ENCODE peak calls at places on chromosome 4, in eight cellular contexts. V, T, N, W, H, I, D and K are unnamed samples.

GRCh38 chr4:138897818-138898226 is 117.8 kb upstream of the NOCT start:
- DNase-seq in V (no peak), T (peak; percentile 50), N (no peak), W (peak; percentile 32), H (no peak), I (no peak), D (no peak), K (peak; percentile 72)

GRCh38 chr4:16607241-16607640 is 291.2 kb downstream of the LDB2 start:
- DNase-seq in V (no peak), T (no peak), N (no peak), W (no peak), H (no peak), I (no peak), D (no peak), K (no peak)

GRCh38 chr4:66575024-66575696 is 904.9 kb upstream of the EPHA5 start:
- DNase-seq in V (no peak), T (peak; percentile 96), N (no peak), W (peak; percentile 4), H (no peak), I (no peak), D (no peak), K (no peak)

GRCh38 chr4:11074581-11075241 is 354.0 kb downstream of the HS3ST1 start:
- DNase-seq in V (no peak), T (no peak), N (no peak), W (no peak), H (no peak), I (no peak), D (no peak), K (no peak)

GRCh38 chr4:175536852-175537453 is 275.1 kb downstream of the GPM6A start:
- DNase-seq in V (no peak), T (peak; percentile 72), N (no peak), W (peak; percentile 1), H (no peak), I (no peak), D (no peak), K (no peak)

GRCh38 chr4:188032583-188032982 is 37.0 kb downstream of the ZFP42 start:
- DNase-seq in V (no peak), T (no peak), N (no peak), W (no peak), H (no peak), I (peak; percentile 66), D (peak; percentile 42), K (no peak)

GRCh38 chr4:28007693-28008092 is 1147.1 kb downstream of the STIM2 start:
- DNase-seq in V (no peak), T (no peak), N (no peak), W (no peak), H (no peak), I (no peak), D (no peak), K (no peak)

GRCh38 chr4:101068115-101068514 is 279.2 kb downstream of the PPP3CA start:
- DNase-seq in V (no peak), T (no peak), N (no peak), W (no peak), H (no peak), I (no peak), D (no peak), K (no peak)

GRCh38 chr4:6446538-6447451 is 25.6 kb downstream of the PPP2R2C start:
- DNase-seq in V (peak; percentile 22), T (no peak), N (no peak), W (no peak), H (no peak), I (no peak), D (no peak), K (no peak)

GRCh38 chr4:34469518-34469917 is 1774.8 kb downstream of the ARAP2 start:
- DNase-seq in V (no peak), T (no peak), N (no peak), W (no peak), H (no peak), I (no peak), D (no peak), K (no peak)

GRCh38 chr4:175542787-175543186 is 269.3 kb downstream of the GPM6A start:
- DNase-seq in V (no peak), T (peak; percentile 34), N (no peak), W (no peak), H (no peak), I (no peak), D (no peak), K (no peak)

DNA sequence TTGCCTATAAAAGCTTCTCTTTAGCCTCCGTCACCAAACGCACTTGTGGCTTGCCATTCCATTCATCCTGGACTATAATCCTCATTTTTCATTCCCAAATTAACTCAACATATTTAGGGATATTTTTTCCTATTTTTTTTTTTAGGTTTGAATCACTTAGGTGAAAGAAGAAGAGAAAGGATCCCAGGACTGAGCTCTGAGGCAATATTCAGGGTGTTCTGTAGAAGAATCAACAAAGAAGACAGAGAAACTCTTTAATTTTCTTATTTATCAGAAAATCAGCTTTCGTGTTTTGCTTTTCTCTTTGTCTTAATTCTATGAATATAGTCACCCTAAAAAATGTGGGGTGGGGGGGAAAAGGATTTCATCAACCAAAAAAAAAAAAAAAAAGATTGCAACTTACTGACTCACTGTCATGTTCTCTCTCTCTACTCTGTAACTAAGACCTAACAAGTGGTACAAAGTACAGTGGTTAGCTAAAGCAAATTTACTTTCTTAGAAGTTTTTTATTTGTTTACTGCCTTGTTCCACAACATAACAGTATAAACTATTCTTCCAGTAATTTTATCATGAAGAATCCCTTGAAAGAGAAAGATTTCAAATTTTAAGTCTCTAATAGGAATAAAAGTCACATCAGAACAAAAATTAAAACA is 272.0 kb downstream of the DHX15 start:
- DNase-seq in V (no peak), T (no peak), N (no peak), W (no peak), H (no peak), I (no peak), D (no peak), K (no peak)
- TF ChIP-seq CTCF in V (no peak), T (no peak), N (no peak), W (no peak), H (no peak), I (no peak), D (no peak), K (no peak)

DNA sequence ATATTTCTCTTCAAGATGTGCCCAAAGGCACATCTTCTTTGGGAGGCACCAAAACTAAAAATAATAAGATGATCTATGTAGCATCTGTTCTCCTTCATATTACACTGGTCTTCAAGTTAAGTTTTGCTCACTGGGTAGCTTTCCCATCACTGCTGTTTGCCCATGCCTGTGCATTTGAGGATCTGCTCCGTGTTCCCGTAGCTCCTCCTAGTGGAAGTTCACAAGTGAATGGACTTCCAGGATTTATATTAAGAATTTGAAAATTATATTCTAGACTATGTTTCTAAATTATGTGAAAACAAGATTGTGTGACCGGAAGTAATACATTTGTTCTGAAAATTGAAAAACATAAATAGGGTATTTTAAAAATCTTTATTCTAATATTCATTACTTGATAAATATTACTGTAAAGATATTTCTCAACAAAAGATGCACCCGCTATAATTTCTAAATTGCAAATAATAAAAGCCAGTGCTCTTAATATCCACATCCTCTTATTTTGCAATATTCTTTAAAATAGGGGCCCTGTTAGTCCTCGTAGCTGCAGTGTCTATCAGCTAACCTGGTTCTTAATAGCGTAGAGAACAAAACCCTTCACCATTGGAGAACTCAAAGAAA is 147.7 kb downstream of the RBM46 start:
- DNase-seq in V (no peak), T (peak; percentile 54), N (no peak), W (peak; percentile 16), H (no peak), I (peak; percentile 39), D (peak; percentile 40), K (peak; percentile 4)
- TF ChIP-seq CTCF in V (peak; percentile 18), T (peak; percentile 46), N (no peak), W (peak; percentile 46), H (no peak), I (peak; percentile 82), D (peak; percentile 45), K (peak; percentile 62)

DNA sequence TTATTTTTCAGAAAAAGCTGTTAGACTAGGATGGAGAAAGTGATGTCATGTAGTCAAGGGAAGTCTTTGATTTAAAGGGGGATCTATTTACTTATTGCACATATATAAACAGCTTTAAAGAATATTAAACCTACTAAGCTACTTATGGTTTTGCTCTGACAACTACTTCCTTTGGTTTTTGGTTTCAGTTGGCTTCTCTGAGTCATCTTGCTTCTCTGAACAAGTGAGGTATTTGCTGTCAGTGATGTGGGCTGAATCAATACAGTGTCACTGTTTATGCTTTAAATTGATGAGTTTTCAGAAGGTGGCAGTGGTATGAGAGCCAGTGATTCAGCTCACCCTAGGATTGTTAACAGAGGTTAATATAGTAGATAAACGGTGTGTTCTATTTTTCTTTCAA is 75.1 kb downstream of the CEP44 start:
- DNase-seq in V (no peak), T (peak; percentile 43), N (no peak), W (peak; percentile 69), H (no peak), I (no peak), D (no peak), K (peak; percentile 8)
- TF ChIP-seq CTCF in V (no peak), T (no peak), N (no peak), W (no peak), H (no peak), I (no peak), D (no peak), K (no peak)

GRCh38 chr4:144316869-144317268 is 176.4 kb upstream of the GYPA start:
- DNase-seq in V (no peak), T (no peak), N (no peak), W (no peak), H (no peak), I (no peak), D (no peak), K (no peak)

GRCh38 chr4:144313370-144313769 is 172.9 kb upstream of the GYPA start:
- DNase-seq in V (no peak), T (peak; percentile 19), N (no peak), W (no peak), H (no peak), I (no peak), D (no peak), K (no peak)

GRCh38 chr4:144318797-144319196 is 178.3 kb upstream of the GYPA start:
- DNase-seq in V (no peak), T (no peak), N (no peak), W (no peak), H (no peak), I (no peak), D (no peak), K (no peak)
- TF ChIP-seq CTCF in V (no peak), T (no peak), N (no peak), W (no peak), H (no peak), I (peak; percentile 43), D (no peak), K (no peak)

DNA sequence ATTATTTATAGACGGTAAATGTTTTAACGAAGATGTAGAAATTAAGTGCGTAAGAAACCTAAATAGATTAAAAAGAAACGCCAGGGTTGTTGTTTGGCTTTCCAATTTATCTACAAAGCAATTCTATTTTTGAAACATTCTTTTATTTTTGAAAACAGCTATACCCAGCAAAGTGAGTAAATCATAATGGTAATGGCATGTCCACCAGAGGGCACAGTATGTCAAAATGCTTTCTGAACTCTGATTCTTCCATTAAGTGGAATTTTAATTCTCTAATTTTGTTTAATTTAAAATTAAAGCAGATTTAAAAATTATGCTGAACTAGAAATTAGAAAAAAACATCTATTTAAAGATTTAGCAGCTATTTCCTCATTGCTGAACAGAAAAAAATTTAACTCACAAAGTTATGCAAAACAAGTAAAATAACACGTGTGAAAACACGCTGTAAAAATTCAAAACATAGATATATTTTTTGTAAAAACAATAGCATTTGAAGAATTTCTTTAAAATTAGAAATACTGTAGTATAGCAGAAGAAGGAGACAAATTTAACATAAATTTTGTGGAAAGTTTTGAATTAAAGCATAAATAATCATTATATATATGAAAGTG is 26.5 kb downstream of the RASSF6 start:
- DNase-seq in V (no peak), T (peak; percentile 51), N (no peak), W (peak; percentile 22), H (no peak), I (no peak), D (no peak), K (no peak)
- TF ChIP-seq CTCF in V (peak; percentile 48), T (peak; percentile 38), N (no peak), W (peak; percentile 58), H (peak; percentile 16), I (peak; percentile 73), D (no peak), K (peak; percentile 62)